ENCODE peak calls at places on chromosome 17, in nine cellular contexts. K is RWPE1; E is thoracic aorta; S is adrenal gland; I is cardiac fibroblast; P is prostate gland; X is CD8-positive, alpha-beta T cell; F is heart left ventricle; L is mesothelial cell of epicardium. C is an unnamed sample.

GRCh38 chr17:17573912-17574311 is 17.6 kb downstream of the PEMT start:
- DNase-seq in K (no peak), E (no peak), S (no peak), I (no peak), P (no peak), X (no peak), F (no peak), L (no peak), C (no peak)

GRCh38 chr17:31678431-31678830 is 180.6 kb downstream of the COPRS start:
- DNase-seq in K (peak; percentile 17), E (no peak), S (peak; percentile 59), I (no peak), P (no peak), X (no peak), F (no peak), L (no peak), C (no peak)

GRCh38 chr17:20280051-20280450 is 187.3 kb downstream of the LGALS9B start:
- DNase-seq in K (no peak), E (no peak), S (no peak), I (no peak), P (no peak), X (no peak), F (no peak), L (no peak), C (no peak)

GRCh38 chr17:32998893-32999240 is 7.2 kb downstream of the SPACA3 start:
- DNase-seq in K (no peak), E (no peak), S (no peak), I (peak; percentile 28), P (no peak), X (no peak), F (no peak), L (no peak), C (no peak)

GRCh38 chr17:40422990-40423611 is 5.4 kb upstream of the TOP2A start:
- DNase-seq in K (no peak), E (no peak), S (no peak), I (no peak), P (no peak), X (no peak), F (no peak), L (no peak), C (no peak)

GRCh38 chr17:66632716-66633115 is 202.2 kb upstream of the CACNG5 start:
- DNase-seq in K (no peak), E (no peak), S (no peak), I (no peak), P (no peak), X (no peak), F (no peak), L (no peak), C (no peak)

GRCh38 chr17:8650119-8650499 is 19.6 kb upstream of the MYH10 start:
- DNase-seq in K (no peak), E (no peak), S (no peak), I (no peak), P (no peak), X (no peak), F (no peak), L (no peak), C (no peak)

GRCh38 chr17:33778505-33779398 is 476.3 kb upstream of the CCL2 start:
- DNase-seq in K (peak; percentile 64), E (no peak), S (peak; percentile 81), I (peak; percentile 76), P (peak; percentile 31), X (peak; percentile 11), F (peak; percentile 30), L (peak; percentile 65), C (peak; percentile 16)

GRCh38 chr17:14197582-14197981 is 39.1 kb downstream of the CDRT15 start:
- DNase-seq in K (no peak), E (no peak), S (no peak), I (no peak), P (no peak), X (no peak), F (no peak), L (no peak), C (no peak)

GRCh38 chr17:20225162-20226115 is 216.3 kb downstream of the SPECC1 start:
- DNase-seq in K (no peak), E (no peak), S (no peak), I (no peak), P (no peak), X (no peak), F (no peak), L (no peak), C (no peak)

GRCh38 chr17:19380551-19381284 is 2.4 kb downstream of the MAPK7 start:
- DNase-seq in K (no peak), E (no peak), S (peak; percentile 56), I (no peak), P (no peak), X (no peak), F (no peak), L (no peak), C (no peak)

GRCh38 chr17:2237521-2237921 is 66.1 kb downstream of the SMG6 start:
- DNase-seq in K (no peak), E (no peak), S (peak; percentile 72), I (peak; percentile 87), P (no peak), X (no peak), F (peak; percentile 70), L (no peak), C (no peak)

GRCh38 chr17:37239690-37240344 is 136.0 kb upstream of the C17orf78 start:
- DNase-seq in K (peak; percentile 18), E (no peak), S (no peak), I (peak; percentile 57), P (no peak), X (no peak), F (no peak), L (no peak), C (no peak)

GRCh38 chr17:79572136-79572915 is 38.5 kb downstream of the RBFOX3 start:
- DNase-seq in K (no peak), E (no peak), S (no peak), I (no peak), P (no peak), X (no peak), F (no peak), L (no peak), C (no peak)

GRCh38 chr17:28227278-28228108 is 91.5 kb upstream of the TMEM97 start:
- DNase-seq in K (peak; percentile 93), E (no peak), S (peak; percentile 94), I (peak; percentile 27), P (peak; percentile 85), X (no peak), F (no peak), L (peak; percentile 76), C (peak; percentile 19)

GRCh38 chr17:61393904-61394629 is 5.6 kb upstream of the TBX2 start:
- DNase-seq in K (no peak), E (no peak), S (no peak), I (peak; percentile 36), P (no peak), X (no peak), F (no peak), L (no peak), C (no peak)

GRCh38 chr17:8056232-8056975 is 17.5 kb downstream of the ALOX15B start:
- DNase-seq in K (no peak), E (no peak), S (peak; percentile 72), I (peak; percentile 90), P (peak; percentile 84), X (peak; percentile 22), F (no peak), L (no peak), C (peak; percentile 71)

GRCh38 chr17:39903158-39903884 is 15.1 kb downstream of the GSDMB start:
- DNase-seq in K (no peak), E (no peak), S (peak; percentile 15), I (peak; percentile 27), P (no peak), X (no peak), F (no peak), L (peak; percentile 1), C (no peak)

DNA sequence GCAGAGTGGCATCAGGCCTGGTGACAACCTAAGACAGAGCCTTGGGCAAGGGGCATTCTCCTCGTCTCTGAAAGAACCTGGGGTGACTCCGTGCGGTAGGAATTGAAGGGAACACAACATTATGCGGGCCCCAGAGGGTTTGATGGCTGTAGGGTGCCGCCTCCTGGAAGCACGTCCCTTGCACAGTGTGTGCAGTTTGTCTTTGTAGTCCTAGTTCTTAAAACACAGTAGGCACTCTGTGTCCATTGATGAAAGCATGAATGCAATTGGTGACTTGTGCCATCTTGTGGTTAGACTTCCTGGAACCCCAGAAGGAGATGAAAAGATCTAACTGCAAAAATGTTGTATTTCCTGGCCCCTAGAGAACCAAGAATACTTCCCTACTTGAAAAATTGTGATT is 279.8 kb downstream of the UTP18 start:
- DNase-seq in K (no peak), E (no peak), S (no peak), I (no peak), P (no peak), X (no peak), F (no peak), L (no peak), C (no peak)
- TF ChIP-seq CTCF in K (no peak), E (no peak), S (no peak), I (no peak), P (no peak), X (no peak), F (no peak), L (no peak), C (no peak)

DNA sequence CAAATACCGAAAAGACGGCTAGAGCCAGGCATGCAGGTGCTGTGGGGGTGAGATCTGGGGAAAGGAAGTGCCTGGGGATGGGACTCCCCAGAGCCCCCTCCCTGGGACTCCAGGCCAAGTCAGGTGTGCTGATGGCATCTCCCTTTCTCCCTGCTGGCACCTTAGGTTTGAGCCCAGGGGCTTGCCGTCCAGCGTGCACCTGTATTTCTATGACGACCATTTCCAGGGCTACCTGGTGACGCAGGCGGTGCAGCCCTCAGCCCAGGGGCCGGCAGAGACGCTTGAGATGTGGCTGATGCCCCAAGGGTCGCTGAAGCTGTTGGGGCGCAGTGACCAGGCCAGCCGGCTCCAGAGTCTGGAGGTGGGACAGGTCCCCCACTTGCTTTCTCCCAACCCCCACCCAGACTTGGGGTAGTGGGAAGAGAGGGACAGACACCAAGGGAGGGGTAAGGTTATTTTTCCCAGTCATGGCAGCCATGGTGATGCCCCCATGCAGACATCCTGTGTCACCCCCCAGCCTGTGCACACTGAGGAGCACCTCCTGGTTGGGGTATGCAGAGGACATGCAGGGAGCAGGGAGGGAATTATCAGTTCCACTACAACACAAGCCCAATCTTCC is 11.1 kb downstream of the XYLT2 start:
- DNase-seq in K (no peak), E (no peak), S (peak; percentile 33), I (no peak), P (no peak), X (no peak), F (no peak), L (no peak), C (no peak)
- TF ChIP-seq CTCF in K (no peak), E (no peak), S (no peak), I (no peak), P (no peak), X (no peak), F (no peak), L (no peak), C (no peak)

GRCh38 chr17:81380682-81381518 is 14.4 kb upstream of the BAHCC1 start:
- DNase-seq in K (no peak), E (no peak), S (no peak), I (no peak), P (no peak), X (no peak), F (no peak), L (no peak), C (no peak)
- TF ChIP-seq CTCF in K (no peak), E (no peak), S (no peak), I (no peak), P (no peak), X (no peak), F (no peak), L (no peak), C (no peak)

DNA sequence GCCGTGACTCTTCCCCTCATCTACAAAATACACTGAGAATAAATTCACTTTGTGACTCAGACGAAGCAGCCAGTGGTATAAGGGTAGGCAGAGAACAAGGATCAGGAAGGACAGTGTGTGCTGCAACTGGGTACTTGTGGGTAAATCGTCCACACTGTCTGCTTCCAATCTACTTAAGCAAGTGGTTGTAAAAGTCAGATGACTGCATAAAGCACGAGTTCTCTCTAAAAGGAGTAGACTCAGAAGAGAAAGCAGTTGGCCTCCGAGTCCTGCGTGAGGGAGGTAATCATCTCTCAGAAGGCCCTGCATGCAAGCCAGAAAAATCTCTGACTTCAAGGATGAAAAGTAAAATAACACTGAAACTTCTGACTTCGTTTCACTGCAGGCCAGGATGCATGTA is 43.1 kb downstream of the ANKFY1 start:
- DNase-seq in K (no peak), E (no peak), S (no peak), I (peak; percentile 58), P (peak; percentile 20), X (no peak), F (no peak), L (no peak), C (peak; percentile 48)
- TF ChIP-seq CTCF in K (no peak), E (no peak), S (no peak), I (no peak), P (no peak), X (no peak), F (no peak), L (no peak), C (no peak)